ENCODE peak calls at places on chromosomes 6 and 20, in four cellular contexts. One of them, this sample, is unnamed.

GRCh38 chr6:138205437-138206094 is 12.7 kb downstream of the PBOV1 start:
- DNase-seq in HepG2: no peak
- DNase-seq in SK-N-SH: no peak
- DNase-seq in H1: no peak
- DNase-seq in this sample: no peak

GRCh38 chr6:44667668-44668390 is 280.3 kb downstream of the CDC5L start:
- DNase-seq in HepG2: peak
- DNase-seq in SK-N-SH: no peak
- DNase-seq in H1: no peak
- DNase-seq in this sample: no peak

GRCh38 chr20:25282034-25282781 is 34.3 kb downstream of the PYGB start:
- DNase-seq in HepG2: no peak
- DNase-seq in SK-N-SH: no peak
- DNase-seq in H1: no peak
- DNase-seq in this sample: no peak

GRCh38 chr6:131061041-131061770 is 1.8 kb downstream of the EPB41L2 start:
- DNase-seq in HepG2: peak
- DNase-seq in SK-N-SH: no peak
- DNase-seq in H1: no peak
- DNase-seq in this sample: no peak

GRCh38 chr20:38926934-38927616 is 858 bp downstream of the FAM83D start:
- DNase-seq in HepG2: no peak
- DNase-seq in SK-N-SH: no peak
- DNase-seq in H1: no peak
- DNase-seq in this sample: no peak

GRCh38 chr6:88586371-88587157 is 376.9 kb downstream of the RNGTT start:
- DNase-seq in HepG2: no peak
- DNase-seq in SK-N-SH: no peak
- DNase-seq in H1: no peak
- DNase-seq in this sample: no peak

GRCh38 chr6:169156108-169156821 is 97.4 kb downstream of the THBS2 start:
- DNase-seq in HepG2: no peak
- DNase-seq in SK-N-SH: peak
- DNase-seq in H1: no peak
- DNase-seq in this sample: no peak

GRCh38 chr6:12230523-12230922 is 59.6 kb upstream of the EDN1 start:
- DNase-seq in HepG2: no peak
- DNase-seq in SK-N-SH: no peak
- DNase-seq in H1: no peak
- DNase-seq in this sample: no peak

GRCh38 chr6:37622639-37623038 is 75.0 kb downstream of the MDGA1 start:
- DNase-seq in HepG2: no peak
- DNase-seq in SK-N-SH: no peak
- DNase-seq in H1: no peak
- DNase-seq in this sample: no peak

GRCh38 chr20:58677205-58677604 is 15.4 kb upstream of the NPEPL1 start:
- DNase-seq in HepG2: no peak
- DNase-seq in SK-N-SH: no peak
- DNase-seq in H1: no peak
- DNase-seq in this sample: no peak

GRCh38 chr6:135095716-135096115 is 41.1 kb upstream of the HBS1L start:
- DNase-seq in HepG2: no peak
- DNase-seq in SK-N-SH: no peak
- DNase-seq in H1: no peak
- DNase-seq in this sample: no peak

GRCh38 chr6:4371207-4371921 is 236.0 kb upstream of the ECI2 start:
- DNase-seq in HepG2: no peak
- DNase-seq in SK-N-SH: no peak
- DNase-seq in H1: no peak
- DNase-seq in this sample: no peak

GRCh38 chr6:89585156-89585555 is 53.4 kb downstream of the LYRM2 start:
- DNase-seq in HepG2: no peak
- DNase-seq in SK-N-SH: no peak
- DNase-seq in H1: no peak
- DNase-seq in this sample: no peak

GRCh38 chr6:106974337-106974998 is at the start of gene CD24:
- DNase-seq in HepG2: no peak
- DNase-seq in SK-N-SH: peak
- DNase-seq in H1: no peak
- DNase-seq in this sample: no peak

GRCh38 chr6:169932491-169932890 is 181.1 kb downstream of the ERMARD start:
- DNase-seq in HepG2: no peak
- DNase-seq in SK-N-SH: no peak
- DNase-seq in H1: no peak
- DNase-seq in this sample: no peak

GRCh38 chr20:47480705-47481104 is 21.0 kb upstream of the NCOA3 start:
- DNase-seq in HepG2: no peak
- DNase-seq in SK-N-SH: no peak
- DNase-seq in H1: no peak
- DNase-seq in this sample: no peak

GRCh38 chr20:57374931-57375651 is 16.1 kb upstream of the RBM38 start:
- DNase-seq in HepG2: no peak
- DNase-seq in SK-N-SH: no peak
- DNase-seq in H1: no peak
- DNase-seq in this sample: no peak

GRCh38 chr6:38774933-38775707 is 60.0 kb downstream of the DNAH8 start:
- DNase-seq in HepG2: no peak
- DNase-seq in SK-N-SH: no peak
- DNase-seq in H1: no peak
- DNase-seq in this sample: no peak

GRCh38 chr6:170102582-170103481 is 188.0 kb downstream of the DLL1 start:
- DNase-seq in HepG2: no peak
- DNase-seq in SK-N-SH: no peak
- DNase-seq in H1: no peak
- DNase-seq in this sample: no peak

GRCh38 chr6:43020847-43021246 is 576 bp upstream of the RRP36 start:
- DNase-seq in HepG2: no peak
- DNase-seq in SK-N-SH: peak
- DNase-seq in H1: no peak
- DNase-seq in this sample: no peak

GRCh38 chr6:44004136-44004535 is 123.1 kb downstream of the MRPL14 start:
- DNase-seq in HepG2: no peak
- DNase-seq in SK-N-SH: no peak
- DNase-seq in H1: no peak
- DNase-seq in this sample: no peak

GRCh38 chr6:37799263-37799644 is 20.3 kb upstream of the ZFAND3 start:
- DNase-seq in HepG2: peak
- DNase-seq in SK-N-SH: no peak
- DNase-seq in H1: no peak
- DNase-seq in this sample: no peak

GRCh38 chr6:148414836-148415235 is 72.2 kb downstream of the SASH1 start:
- DNase-seq in HepG2: no peak
- DNase-seq in SK-N-SH: no peak
- DNase-seq in H1: no peak
- DNase-seq in this sample: no peak

GRCh38 chr6:72826744-72827438 is 205.0 kb downstream of the KCNQ5 start:
- DNase-seq in HepG2: no peak
- DNase-seq in SK-N-SH: no peak
- DNase-seq in H1: no peak
- DNase-seq in this sample: no peak

GRCh38 chr20:40540163-40540562 is 148.9 kb downstream of the MAFB start:
- DNase-seq in HepG2: no peak
- DNase-seq in SK-N-SH: no peak
- DNase-seq in H1: no peak
- DNase-seq in this sample: no peak

GRCh38 chr6:93820465-93821082 is 401.2 kb upstream of the EPHA7 start:
- DNase-seq in HepG2: no peak
- DNase-seq in SK-N-SH: no peak
- DNase-seq in H1: no peak
- DNase-seq in this sample: no peak

GRCh38 chr6:5051394-5051793 is 33.7 kb upstream of the PPP1R3G start:
- DNase-seq in HepG2: no peak
- DNase-seq in SK-N-SH: no peak
- DNase-seq in H1: no peak
- DNase-seq in this sample: no peak

GRCh38 chr6:15628499-15629131 is 34.2 kb downstream of the DTNBP1 start:
- DNase-seq in HepG2: no peak
- DNase-seq in SK-N-SH: no peak
- DNase-seq in H1: no peak
- DNase-seq in this sample: no peak

GRCh38 chr20:61121661-61122060 is 130.4 kb upstream of the CDH4 start:
- DNase-seq in HepG2: no peak
- DNase-seq in SK-N-SH: no peak
- DNase-seq in H1: no peak
- DNase-seq in this sample: no peak

GRCh38 chr20:61118429-61119224 is 133.4 kb upstream of the CDH4 start:
- DNase-seq in HepG2: no peak
- DNase-seq in SK-N-SH: no peak
- DNase-seq in H1: no peak
- DNase-seq in this sample: no peak

GRCh38 chr20:61123286-61123685 is 128.8 kb upstream of the CDH4 start:
- DNase-seq in HepG2: no peak
- DNase-seq in SK-N-SH: no peak
- DNase-seq in H1: no peak
- DNase-seq in this sample: no peak

GRCh38 chr20:61119263-61119662 is 132.8 kb upstream of the CDH4 start:
- DNase-seq in HepG2: no peak
- DNase-seq in SK-N-SH: no peak
- DNase-seq in H1: no peak
- DNase-seq in this sample: no peak

GRCh38 chr20:61120595-61121515 is 131.2 kb upstream of the CDH4 start:
- DNase-seq in HepG2: peak
- DNase-seq in SK-N-SH: no peak
- DNase-seq in H1: peak
- DNase-seq in this sample: no peak
- TF ChIP-seq CTCF in HepG2: peak
- TF ChIP-seq CTCF in SK-N-SH: no peak
- TF ChIP-seq CTCF in H1: peak
- TF ChIP-seq CTCF in this sample: peak

GRCh38 chr6:133070410-133071043 is 170.6 kb upstream of the EYA4 start:
- DNase-seq in HepG2: no peak
- DNase-seq in SK-N-SH: no peak
- DNase-seq in H1: no peak
- DNase-seq in this sample: no peak
- TF ChIP-seq TCF12 in HepG2: no peak
- TF ChIP-seq TCF12 in SK-N-SH: no peak
- TF ChIP-seq TCF12 in H1: no peak
- TF ChIP-seq TCF12 in this sample: no peak

DNA sequence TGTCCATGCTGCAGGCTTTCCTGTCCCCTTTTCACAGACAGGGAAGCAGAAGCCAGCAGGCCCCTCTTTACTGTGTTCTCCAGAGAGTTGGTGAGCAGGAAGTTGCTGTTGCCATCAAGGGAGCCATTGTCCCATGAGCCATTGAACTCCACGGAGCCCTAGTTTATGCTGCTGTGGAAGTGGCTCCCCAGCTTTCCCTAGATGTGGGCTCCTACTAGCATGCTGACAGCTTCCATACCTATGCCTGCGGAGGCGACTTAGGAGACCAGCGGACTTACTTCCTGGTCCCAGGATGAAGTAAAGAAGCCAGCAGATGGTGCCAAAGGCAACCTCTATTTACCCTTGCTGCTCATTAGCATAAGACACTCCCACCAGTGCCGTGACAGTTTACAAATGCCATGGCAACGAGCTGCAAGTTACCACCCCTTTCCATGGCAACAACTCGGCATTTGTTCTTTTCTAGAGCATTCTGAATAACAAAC is 30.8 kb upstream of the FKBP1A start:
- DNase-seq in HepG2: peak
- DNase-seq in SK-N-SH: no peak
- DNase-seq in H1: peak
- DNase-seq in this sample: no peak
- TF ChIP-seq CTCF in HepG2: peak
- TF ChIP-seq CTCF in SK-N-SH: no peak
- TF ChIP-seq CTCF in H1: peak
- TF ChIP-seq CTCF in this sample: peak

DNA sequence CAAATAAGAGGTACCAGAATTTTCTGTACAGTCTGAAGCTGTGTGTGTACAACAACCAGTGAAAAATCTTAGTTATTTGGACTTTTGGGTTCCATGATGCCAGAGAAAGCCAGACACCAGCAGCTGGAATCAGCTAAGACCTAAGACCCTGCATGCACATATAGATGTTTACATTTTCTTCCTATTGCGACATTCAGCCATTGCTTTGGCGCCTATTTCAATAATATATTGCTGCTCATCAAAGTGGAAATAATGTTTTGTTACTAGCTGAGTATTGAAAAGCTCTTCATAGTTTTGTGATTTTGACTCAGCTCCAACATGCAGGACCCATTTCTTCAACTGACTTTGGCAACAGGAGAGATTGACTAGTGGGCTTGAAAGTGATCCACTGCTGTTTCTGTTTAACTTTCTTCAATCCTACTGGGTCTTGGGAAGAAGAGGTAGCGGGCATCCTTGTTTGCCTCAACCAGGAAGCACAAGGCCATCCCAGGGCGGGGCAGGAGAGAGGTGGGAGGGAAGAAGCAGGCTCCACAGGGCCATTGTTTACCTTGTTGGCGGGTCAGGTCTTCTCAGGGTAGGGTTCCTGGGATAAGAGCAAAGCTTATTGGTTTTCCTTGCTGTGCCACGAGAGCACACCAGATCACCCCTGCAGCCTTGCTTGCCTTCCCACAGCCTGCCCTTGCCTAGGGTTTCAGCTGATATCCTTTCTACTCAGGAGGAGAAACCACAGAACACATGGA is 101.3 kb upstream of the ESR1 start:
- DNase-seq in HepG2: no peak
- DNase-seq in SK-N-SH: no peak
- DNase-seq in H1: no peak
- DNase-seq in this sample: no peak
- TF ChIP-seq TCF12 in HepG2: no peak
- TF ChIP-seq TCF12 in SK-N-SH: no peak
- TF ChIP-seq TCF12 in H1: no peak
- TF ChIP-seq TCF12 in this sample: no peak